ENCODE peak calls at places on chromosomes 11 and 22, in seven cellular contexts. One of them, this sample, is unnamed. For H3K4me1 and H3K9me3, the result is how much of the 10 kb centered on the place peaks cover.

GRCh38 chr11:93942176-93942575 is 79.0 kb upstream of the HEPHL1 start:
- DNase-seq in ovary: no peak
- DNase-seq in naive thymus-derived CD4-positive, alpha-beta T cell: no peak
- DNase-seq in thoracic aorta: no peak
- DNase-seq in CD4-positive, CD25-positive, alpha-beta regulatory T cell: no peak
- DNase-seq in uterus: no peak
- DNase-seq in neural progenitor cell: no peak
- DNase-seq in this sample: no peak

GRCh38 chr11:1225386-1226225 is 2.7 kb downstream of the MUC5B start:
- DNase-seq in ovary: peak
- DNase-seq in naive thymus-derived CD4-positive, alpha-beta T cell: no peak
- DNase-seq in thoracic aorta: no peak
- DNase-seq in CD4-positive, CD25-positive, alpha-beta regulatory T cell: no peak
- DNase-seq in uterus: no peak
- DNase-seq in neural progenitor cell: peak
- DNase-seq in this sample: no peak

GRCh38 chr22:33073989-33074391 is 15.8 kb upstream of the SYN3 start:
- DNase-seq in ovary: no peak
- DNase-seq in naive thymus-derived CD4-positive, alpha-beta T cell: no peak
- DNase-seq in thoracic aorta: no peak
- DNase-seq in CD4-positive, CD25-positive, alpha-beta regulatory T cell: no peak
- DNase-seq in uterus: no peak
- DNase-seq in neural progenitor cell: no peak
- DNase-seq in this sample: no peak

GRCh38 chr11:104957280-104957679 is 11.1 kb downstream of the CASP4 start:
- DNase-seq in ovary: no peak
- DNase-seq in naive thymus-derived CD4-positive, alpha-beta T cell: no peak
- DNase-seq in thoracic aorta: no peak
- DNase-seq in CD4-positive, CD25-positive, alpha-beta regulatory T cell: no peak
- DNase-seq in uterus: no peak
- DNase-seq in neural progenitor cell: no peak
- DNase-seq in this sample: no peak

GRCh38 chr11:130816516-130816915 is 99.8 kb downstream of the SNX19 start:
- DNase-seq in ovary: no peak
- DNase-seq in naive thymus-derived CD4-positive, alpha-beta T cell: no peak
- DNase-seq in thoracic aorta: no peak
- DNase-seq in CD4-positive, CD25-positive, alpha-beta regulatory T cell: no peak
- DNase-seq in uterus: no peak
- DNase-seq in neural progenitor cell: no peak
- DNase-seq in this sample: no peak

GRCh38 chr11:32830413-32830738 is 649 bp downstream of the PRRG4 start:
- DNase-seq in ovary: no peak
- DNase-seq in naive thymus-derived CD4-positive, alpha-beta T cell: no peak
- DNase-seq in thoracic aorta: no peak
- DNase-seq in CD4-positive, CD25-positive, alpha-beta regulatory T cell: no peak
- DNase-seq in uterus: no peak
- DNase-seq in neural progenitor cell: no peak
- DNase-seq in this sample: no peak

GRCh38 chr11:2345050-2345449 is 32.1 kb upstream of the CD81 start:
- DNase-seq in ovary: no peak
- DNase-seq in naive thymus-derived CD4-positive, alpha-beta T cell: no peak
- DNase-seq in thoracic aorta: no peak
- DNase-seq in CD4-positive, CD25-positive, alpha-beta regulatory T cell: no peak
- DNase-seq in uterus: no peak
- DNase-seq in neural progenitor cell: no peak
- DNase-seq in this sample: no peak

GRCh38 chr11:13040969-13041561 is 31.9 kb downstream of the RASSF10 start:
- DNase-seq in ovary: no peak
- DNase-seq in naive thymus-derived CD4-positive, alpha-beta T cell: no peak
- DNase-seq in thoracic aorta: no peak
- DNase-seq in CD4-positive, CD25-positive, alpha-beta regulatory T cell: no peak
- DNase-seq in uterus: no peak
- DNase-seq in neural progenitor cell: no peak
- DNase-seq in this sample: no peak

GRCh38 chr11:119878990-119879389 is 150.0 kb upstream of the NECTIN1 start:
- DNase-seq in ovary: no peak
- DNase-seq in naive thymus-derived CD4-positive, alpha-beta T cell: no peak
- DNase-seq in thoracic aorta: no peak
- DNase-seq in CD4-positive, CD25-positive, alpha-beta regulatory T cell: no peak
- DNase-seq in uterus: no peak
- DNase-seq in neural progenitor cell: no peak
- DNase-seq in this sample: no peak

DNA sequence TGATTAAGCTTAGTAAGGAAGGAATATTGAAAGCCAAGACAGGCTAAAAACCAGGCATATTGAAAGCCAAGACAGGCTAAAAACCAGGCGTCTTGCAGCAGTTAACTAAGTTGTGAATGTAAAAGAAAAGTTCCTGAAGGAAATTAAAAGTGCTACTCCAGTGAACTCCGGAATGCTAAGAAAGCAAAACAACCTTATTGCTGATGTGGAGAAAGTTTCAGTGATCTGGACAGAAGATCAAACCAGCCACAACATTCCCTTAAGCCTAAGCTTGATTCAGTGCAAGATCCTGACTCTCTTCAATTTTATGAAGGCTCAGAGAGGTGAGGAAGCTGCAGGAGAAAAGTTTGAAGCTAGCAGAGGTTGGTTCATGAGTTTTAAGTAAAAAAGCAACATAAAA is 51.4 kb downstream of the PACS1 start:
- DNase-seq in ovary: no peak
- DNase-seq in naive thymus-derived CD4-positive, alpha-beta T cell: no peak
- DNase-seq in thoracic aorta: no peak
- DNase-seq in CD4-positive, CD25-positive, alpha-beta regulatory T cell: no peak
- DNase-seq in uterus: no peak
- DNase-seq in neural progenitor cell: no peak
- DNase-seq in this sample: no peak
- H3K4me1 ChIP-seq in ovary: under half
- H3K4me1 ChIP-seq in naive thymus-derived CD4-positive, alpha-beta T cell: under half
- H3K4me1 ChIP-seq in thoracic aorta: under half
- H3K4me1 ChIP-seq in CD4-positive, CD25-positive, alpha-beta regulatory T cell: half or more
- H3K4me1 ChIP-seq in uterus: under half
- H3K4me1 ChIP-seq in neural progenitor cell: under half
- H3K4me1 ChIP-seq in this sample: under half

DNA sequence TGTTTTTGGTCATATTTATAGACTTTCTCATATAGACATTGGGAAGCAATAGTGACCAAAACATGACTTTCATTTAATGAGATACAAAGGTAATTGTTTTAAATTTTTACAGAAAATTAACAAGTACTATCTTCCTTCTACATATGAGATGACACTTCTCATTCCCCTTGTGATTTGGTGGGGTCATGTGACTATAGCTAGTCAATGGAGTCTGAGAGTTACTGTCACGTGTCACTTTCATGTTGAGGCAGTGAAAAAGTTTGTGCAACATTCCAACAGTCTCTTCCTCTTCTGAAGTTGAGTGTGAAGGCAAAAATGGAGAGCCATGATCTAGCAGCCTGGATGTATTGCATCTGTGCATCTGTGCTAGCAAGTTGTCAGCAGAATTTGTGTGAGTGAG is 618.3 kb upstream of the LRRC4C start:
- DNase-seq in ovary: no peak
- DNase-seq in naive thymus-derived CD4-positive, alpha-beta T cell: no peak
- DNase-seq in thoracic aorta: no peak
- DNase-seq in CD4-positive, CD25-positive, alpha-beta regulatory T cell: no peak
- DNase-seq in uterus: no peak
- DNase-seq in neural progenitor cell: no peak
- DNase-seq in this sample: no peak
- H3K9me3 ChIP-seq in ovary: under half
- H3K9me3 ChIP-seq in naive thymus-derived CD4-positive, alpha-beta T cell: under half
- H3K9me3 ChIP-seq in thoracic aorta: under half
- H3K9me3 ChIP-seq in CD4-positive, CD25-positive, alpha-beta regulatory T cell: under half
- H3K9me3 ChIP-seq in uterus: under half
- H3K9me3 ChIP-seq in neural progenitor cell: under half
- H3K9me3 ChIP-seq in this sample: under half

GRCh38 chr11:128598755-128599154 is 11.4 kb upstream of the ETS1 start:
- DNase-seq in ovary: no peak
- DNase-seq in naive thymus-derived CD4-positive, alpha-beta T cell: no peak
- DNase-seq in thoracic aorta: no peak
- DNase-seq in CD4-positive, CD25-positive, alpha-beta regulatory T cell: no peak
- DNase-seq in uterus: no peak
- DNase-seq in neural progenitor cell: no peak
- DNase-seq in this sample: no peak

GRCh38 chr11:128599729-128600128 is 12.4 kb upstream of the ETS1 start:
- DNase-seq in ovary: no peak
- DNase-seq in naive thymus-derived CD4-positive, alpha-beta T cell: no peak
- DNase-seq in thoracic aorta: no peak
- DNase-seq in CD4-positive, CD25-positive, alpha-beta regulatory T cell: no peak
- DNase-seq in uterus: no peak
- DNase-seq in neural progenitor cell: no peak
- DNase-seq in this sample: no peak

GRCh38 chr11:128603752-128604472 is 16.6 kb upstream of the ETS1 start:
- DNase-seq in ovary: no peak
- DNase-seq in naive thymus-derived CD4-positive, alpha-beta T cell: no peak
- DNase-seq in thoracic aorta: no peak
- DNase-seq in CD4-positive, CD25-positive, alpha-beta regulatory T cell: no peak
- DNase-seq in uterus: no peak
- DNase-seq in neural progenitor cell: no peak
- DNase-seq in this sample: no peak

GRCh38 chr11:128604723-128605122 is 17.4 kb upstream of the ETS1 start:
- DNase-seq in ovary: no peak
- DNase-seq in naive thymus-derived CD4-positive, alpha-beta T cell: no peak
- DNase-seq in thoracic aorta: no peak
- DNase-seq in CD4-positive, CD25-positive, alpha-beta regulatory T cell: no peak
- DNase-seq in uterus: no peak
- DNase-seq in neural progenitor cell: no peak
- DNase-seq in this sample: no peak

GRCh38 chr11:128603003-128603715 is 15.8 kb upstream of the ETS1 start:
- DNase-seq in ovary: no peak
- DNase-seq in naive thymus-derived CD4-positive, alpha-beta T cell: no peak
- DNase-seq in thoracic aorta: no peak
- DNase-seq in CD4-positive, CD25-positive, alpha-beta regulatory T cell: no peak
- DNase-seq in uterus: no peak
- DNase-seq in neural progenitor cell: no peak
- DNase-seq in this sample: no peak
- H3K4me1 ChIP-seq in ovary: under half
- H3K4me1 ChIP-seq in naive thymus-derived CD4-positive, alpha-beta T cell: under half
- H3K4me1 ChIP-seq in thoracic aorta: under half
- H3K4me1 ChIP-seq in CD4-positive, CD25-positive, alpha-beta regulatory T cell: under half
- H3K4me1 ChIP-seq in uterus: under half
- H3K4me1 ChIP-seq in neural progenitor cell: under half
- H3K4me1 ChIP-seq in this sample: under half

GRCh38 chr11:48675945-48676344 is 187.4 kb downstream of the OR4A47 start:
- DNase-seq in ovary: no peak
- DNase-seq in naive thymus-derived CD4-positive, alpha-beta T cell: no peak
- DNase-seq in thoracic aorta: no peak
- DNase-seq in CD4-positive, CD25-positive, alpha-beta regulatory T cell: no peak
- DNase-seq in uterus: no peak
- DNase-seq in neural progenitor cell: no peak
- DNase-seq in this sample: no peak
- H3K9me3 ChIP-seq in ovary: under half
- H3K9me3 ChIP-seq in naive thymus-derived CD4-positive, alpha-beta T cell: under half
- H3K9me3 ChIP-seq in thoracic aorta: under half
- H3K9me3 ChIP-seq in CD4-positive, CD25-positive, alpha-beta regulatory T cell: under half
- H3K9me3 ChIP-seq in uterus: under half
- H3K9me3 ChIP-seq in neural progenitor cell: under half
- H3K9me3 ChIP-seq in this sample: under half

GRCh38 chr22:21623402-21623970 is 6.3 kb downstream of the YDJC start:
- DNase-seq in ovary: no peak
- DNase-seq in naive thymus-derived CD4-positive, alpha-beta T cell: no peak
- DNase-seq in thoracic aorta: no peak
- DNase-seq in CD4-positive, CD25-positive, alpha-beta regulatory T cell: no peak
- DNase-seq in uterus: no peak
- DNase-seq in neural progenitor cell: no peak
- DNase-seq in this sample: no peak

GRCh38 chr22:21626073-21626734 is 3.6 kb downstream of the YDJC start:
- DNase-seq in ovary: no peak
- DNase-seq in naive thymus-derived CD4-positive, alpha-beta T cell: no peak
- DNase-seq in thoracic aorta: no peak
- DNase-seq in CD4-positive, CD25-positive, alpha-beta regulatory T cell: no peak
- DNase-seq in uterus: no peak
- DNase-seq in neural progenitor cell: no peak
- DNase-seq in this sample: no peak

GRCh38 chr22:21622624-21623401 is 7.0 kb downstream of the YDJC start:
- DNase-seq in ovary: no peak
- DNase-seq in naive thymus-derived CD4-positive, alpha-beta T cell: no peak
- DNase-seq in thoracic aorta: no peak
- DNase-seq in CD4-positive, CD25-positive, alpha-beta regulatory T cell: no peak
- DNase-seq in uterus: no peak
- DNase-seq in neural progenitor cell: no peak
- DNase-seq in this sample: no peak

GRCh38 chr22:21624880-21625791 is 4.7 kb downstream of the YDJC start:
- DNase-seq in ovary: no peak
- DNase-seq in naive thymus-derived CD4-positive, alpha-beta T cell: no peak
- DNase-seq in thoracic aorta: no peak
- DNase-seq in CD4-positive, CD25-positive, alpha-beta regulatory T cell: no peak
- DNase-seq in uterus: no peak
- DNase-seq in neural progenitor cell: no peak
- DNase-seq in this sample: no peak

GRCh38 chr22:21624120-21624879 is 5.5 kb downstream of the YDJC start:
- DNase-seq in ovary: no peak
- DNase-seq in naive thymus-derived CD4-positive, alpha-beta T cell: peak
- DNase-seq in thoracic aorta: no peak
- DNase-seq in CD4-positive, CD25-positive, alpha-beta regulatory T cell: no peak
- DNase-seq in uterus: no peak
- DNase-seq in neural progenitor cell: peak
- DNase-seq in this sample: peak
- H3K4me1 ChIP-seq in ovary: under half
- H3K4me1 ChIP-seq in naive thymus-derived CD4-positive, alpha-beta T cell: under half
- H3K4me1 ChIP-seq in thoracic aorta: under half
- H3K4me1 ChIP-seq in CD4-positive, CD25-positive, alpha-beta regulatory T cell: under half
- H3K4me1 ChIP-seq in uterus: under half
- H3K4me1 ChIP-seq in neural progenitor cell: under half
- H3K4me1 ChIP-seq in this sample: under half